ENCODE peak calls at places on chromosomes 2 and 18, in six cellular contexts. F, P, D, N, Y and A are unnamed samples.

GRCh38 chr2:138035597-138036217 is 71.4 kb downstream of the HNMT start:
- DNase-seq in F (no peak), P (peak), D (no peak), N (no peak), Y (no peak), A (no peak)

GRCh38 chr2:7845332-7845731 is 836.5 kb upstream of the ID2 start:
- DNase-seq in F (no peak), P (peak), D (no peak), N (no peak), Y (no peak), A (no peak)

GRCh38 chr18:32469190-32469611 is 1.5 kb downstream of the GAREM1 start:
- DNase-seq in F (no peak), P (peak), D (peak), N (peak), Y (peak), A (peak)

GRCh38 chr18:57833441-57834101 is 30.5 kb upstream of the ATP8B1 start:
- DNase-seq in F (no peak), P (peak), D (no peak), N (no peak), Y (no peak), A (peak)

GRCh38 chr18:53567935-53568574 is 656.4 kb downstream of the MBD2 start:
- DNase-seq in F (no peak), P (peak), D (no peak), N (no peak), Y (peak), A (peak)

GRCh38 chr2:233546774-233547173 is 19.8 kb downstream of the USP40 start:
- DNase-seq in F (no peak), P (no peak), D (no peak), N (no peak), Y (no peak), A (no peak)

GRCh38 chr2:120520929-120521912 is 175.3 kb downstream of the INHBB start:
- DNase-seq in F (no peak), P (peak), D (no peak), N (no peak), Y (peak), A (peak)

GRCh38 chr2:50444286-50444685 is 587.6 kb downstream of the NRXN1 start:
- DNase-seq in F (no peak), P (no peak), D (no peak), N (no peak), Y (no peak), A (no peak)

GRCh38 chr18:59646946-59647307 is 50.3 kb downstream of the CCBE1 start:
- DNase-seq in F (no peak), P (no peak), D (no peak), N (no peak), Y (no peak), A (no peak)

GRCh38 chr2:38153476-38153875 is 77.5 kb upstream of the CYP1B1 start:
- DNase-seq in F (no peak), P (no peak), D (no peak), N (no peak), Y (no peak), A (no peak)

GRCh38 chr18:10299686-10300085 is 154.7 kb upstream of the APCDD1 start:
- DNase-seq in F (no peak), P (no peak), D (peak), N (no peak), Y (no peak), A (no peak)

GRCh38 chr2:64586883-64587481 is 62.9 kb downstream of the AFTPH start:
- DNase-seq in F (no peak), P (peak), D (no peak), N (no peak), Y (no peak), A (no peak)

GRCh38 chr2:71743995-71744675 is 290.8 kb downstream of the DYSF start:
- DNase-seq in F (no peak), P (no peak), D (no peak), N (no peak), Y (no peak), A (no peak)

GRCh38 chr18:27956001-27956400 is 220.9 kb downstream of the CDH2 start:
- DNase-seq in F (no peak), P (no peak), D (no peak), N (no peak), Y (no peak), A (no peak)

GRCh38 chr18:24078391-24078790 is 60.5 kb upstream of the CABYR start:
- DNase-seq in F (no peak), P (no peak), D (no peak), N (no peak), Y (no peak), A (no peak)

GRCh38 chr2:135743860-135744259 is 2.2 kb downstream of the UBXN4 start:
- DNase-seq in F (no peak), P (no peak), D (no peak), N (no peak), Y (no peak), A (no peak)

GRCh38 chr2:232698552-232699091 is 1.5 kb downstream of the GIGYF2 start:
- DNase-seq in F (no peak), P (peak), D (no peak), N (no peak), Y (no peak), A (no peak)

GRCh38 chr2:156405586-156405985 is 30.6 kb upstream of the GPD2 start:
- DNase-seq in F (peak), P (peak), D (no peak), N (no peak), Y (no peak), A (no peak)

GRCh38 chr2:157746234-157746950 is 117.7 kb upstream of the ACVR1C start:
- DNase-seq in F (no peak), P (peak), D (no peak), N (no peak), Y (no peak), A (no peak)

DNA sequence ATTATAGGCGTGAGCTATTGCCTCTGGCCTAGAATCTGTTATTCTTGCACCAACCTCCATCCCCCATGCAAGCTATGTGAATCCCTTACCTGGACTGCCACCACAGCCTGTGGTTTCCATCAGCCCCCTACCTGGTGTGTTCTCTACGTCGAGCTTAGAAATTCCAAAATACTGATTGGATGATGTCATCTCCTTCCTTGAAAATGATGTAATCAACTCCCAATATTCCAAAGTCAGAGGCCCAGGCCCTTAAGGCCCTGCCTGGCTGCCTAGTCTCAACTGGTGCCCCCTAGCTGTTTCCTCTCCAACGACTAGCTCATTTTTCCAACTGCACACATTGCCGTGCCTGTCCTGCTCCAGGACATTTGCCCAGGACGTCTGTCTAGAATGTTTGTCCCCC is 41.3 kb upstream of the GBX2 start:
- DNase-seq in F (peak), P (peak), D (peak), N (no peak), Y (no peak), A (no peak)
- TF ChIP-seq CTCF in F (no peak), P (no peak), D (no peak), N (no peak), Y (no peak), A (no peak)

DNA sequence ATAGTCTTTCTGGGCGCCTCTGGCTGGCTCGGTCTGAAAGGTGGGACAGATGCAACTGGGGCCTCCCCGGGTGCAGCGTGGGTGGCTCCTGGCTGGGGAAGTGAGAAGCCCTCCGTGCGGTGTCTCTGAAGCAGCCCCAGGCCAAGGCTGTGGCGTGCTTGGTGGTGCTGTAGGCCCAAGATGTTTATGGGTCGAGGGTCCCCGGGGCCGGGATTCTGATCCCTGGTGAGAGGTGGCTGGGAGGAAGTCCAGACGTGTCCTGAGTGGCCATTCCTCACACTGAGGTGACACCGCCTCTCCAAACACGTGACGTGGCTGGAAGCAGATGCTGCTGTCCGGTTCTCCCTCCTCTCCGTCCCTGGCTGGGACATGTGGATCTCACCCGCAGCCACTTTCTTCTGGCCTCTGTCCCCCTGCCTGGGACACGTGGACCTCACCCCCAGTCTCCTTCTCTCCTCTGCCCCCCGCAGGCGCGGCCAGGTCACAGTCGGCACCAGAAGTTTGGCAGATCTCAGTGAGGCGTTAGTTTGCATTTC is 12.6 kb downstream of the RTP5 start:
- DNase-seq in F (peak), P (no peak), D (no peak), N (peak), Y (peak), A (peak)
- TF ChIP-seq CTCF in F (no peak), P (no peak), D (no peak), N (no peak), Y (no peak), A (peak)

GRCh38 chr2:24881158-24881557 is 38.9 kb downstream of the ADCY3 start:
- DNase-seq in F (no peak), P (no peak), D (no peak), N (no peak), Y (no peak), A (no peak)

GRCh38 chr2:24878341-24878740 is 41.7 kb downstream of the ADCY3 start:
- DNase-seq in F (no peak), P (no peak), D (no peak), N (no peak), Y (no peak), A (no peak)

GRCh38 chr2:24885221-24886113 is 34.6 kb downstream of the ADCY3 start:
- DNase-seq in F (no peak), P (peak), D (no peak), N (no peak), Y (no peak), A (no peak)

GRCh38 chr2:24883946-24884345 is 36.1 kb downstream of the ADCY3 start:
- DNase-seq in F (no peak), P (peak), D (no peak), N (no peak), Y (peak), A (no peak)

GRCh38 chr2:24881623-24882022 is 38.4 kb downstream of the ADCY3 start:
- DNase-seq in F (no peak), P (no peak), D (no peak), N (no peak), Y (no peak), A (no peak)
- TF ChIP-seq CTCF in F (no peak), P (no peak), D (no peak), N (no peak), Y (no peak), A (no peak)

DNA sequence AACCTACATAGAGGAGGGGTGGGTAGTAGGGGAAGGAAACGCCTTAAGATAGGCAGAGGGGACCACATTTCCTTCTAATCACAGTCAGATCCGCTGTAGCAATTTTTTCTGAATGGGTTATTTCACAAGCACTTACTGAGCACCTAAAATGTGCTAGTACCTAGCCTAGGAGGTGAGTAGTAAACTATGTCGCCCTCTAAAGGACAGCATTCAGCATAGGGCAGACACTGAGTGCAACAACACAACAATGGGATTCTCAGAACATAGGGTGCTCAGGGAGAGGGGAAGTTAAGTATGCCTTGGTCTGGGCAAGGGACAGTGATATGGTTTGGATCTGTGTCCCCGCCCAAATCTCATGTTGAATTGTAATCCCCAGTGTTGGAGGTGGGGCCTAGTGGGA is 166.1 kb upstream of the RAB6C start:
- DNase-seq in F (no peak), P (peak), D (no peak), N (no peak), Y (no peak), A (no peak)
- TF ChIP-seq CTCF in F (no peak), P (peak), D (no peak), N (no peak), Y (no peak), A (no peak)

GRCh38 chr18:55908790-55909408 is 320.9 kb upstream of the TCF4 start:
- DNase-seq in F (no peak), P (peak), D (no peak), N (no peak), Y (no peak), A (no peak)
- TF ChIP-seq CTCF in F (no peak), P (no peak), D (no peak), N (no peak), Y (no peak), A (no peak)

DNA sequence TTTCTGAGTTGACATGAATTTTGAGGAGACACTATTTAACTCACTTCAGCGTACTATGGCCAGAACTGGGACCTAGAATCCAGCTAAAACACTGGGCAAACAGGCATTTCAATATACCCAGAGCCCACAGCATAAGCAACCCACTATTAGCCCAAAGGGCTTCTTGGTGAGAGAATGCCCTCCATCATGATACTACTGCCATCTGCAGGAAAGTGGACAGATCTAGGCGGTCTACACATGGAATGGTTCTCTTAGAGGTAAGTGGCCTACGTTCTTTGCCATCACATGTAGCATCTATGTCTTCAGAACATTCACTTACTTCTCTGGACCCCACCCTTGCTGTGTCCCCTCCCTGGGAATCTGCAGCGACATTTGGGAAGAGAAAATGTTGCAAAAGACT is 181.3 kb upstream of the LINC00305 start:
- DNase-seq in F (no peak), P (peak), D (no peak), N (no peak), Y (peak), A (no peak)
- TF ChIP-seq CTCF in F (no peak), P (no peak), D (no peak), N (no peak), Y (no peak), A (no peak)

GRCh38 chr2:226794751-226795171 is 4.9 kb downstream of the IRS1 start:
- DNase-seq in F (no peak), P (peak), D (no peak), N (peak), Y (peak), A (no peak)

GRCh38 chr2:226796840-226797288 is 2.8 kb downstream of the IRS1 start:
- DNase-seq in F (no peak), P (no peak), D (no peak), N (peak), Y (no peak), A (peak)

GRCh38 chr2:226796012-226796839 is 3.4 kb downstream of the IRS1 start:
- DNase-seq in F (no peak), P (no peak), D (no peak), N (peak), Y (no peak), A (peak)

GRCh38 chr2:226794077-226794670 is 5.4 kb downstream of the IRS1 start:
- DNase-seq in F (no peak), P (no peak), D (no peak), N (no peak), Y (no peak), A (no peak)

DNA sequence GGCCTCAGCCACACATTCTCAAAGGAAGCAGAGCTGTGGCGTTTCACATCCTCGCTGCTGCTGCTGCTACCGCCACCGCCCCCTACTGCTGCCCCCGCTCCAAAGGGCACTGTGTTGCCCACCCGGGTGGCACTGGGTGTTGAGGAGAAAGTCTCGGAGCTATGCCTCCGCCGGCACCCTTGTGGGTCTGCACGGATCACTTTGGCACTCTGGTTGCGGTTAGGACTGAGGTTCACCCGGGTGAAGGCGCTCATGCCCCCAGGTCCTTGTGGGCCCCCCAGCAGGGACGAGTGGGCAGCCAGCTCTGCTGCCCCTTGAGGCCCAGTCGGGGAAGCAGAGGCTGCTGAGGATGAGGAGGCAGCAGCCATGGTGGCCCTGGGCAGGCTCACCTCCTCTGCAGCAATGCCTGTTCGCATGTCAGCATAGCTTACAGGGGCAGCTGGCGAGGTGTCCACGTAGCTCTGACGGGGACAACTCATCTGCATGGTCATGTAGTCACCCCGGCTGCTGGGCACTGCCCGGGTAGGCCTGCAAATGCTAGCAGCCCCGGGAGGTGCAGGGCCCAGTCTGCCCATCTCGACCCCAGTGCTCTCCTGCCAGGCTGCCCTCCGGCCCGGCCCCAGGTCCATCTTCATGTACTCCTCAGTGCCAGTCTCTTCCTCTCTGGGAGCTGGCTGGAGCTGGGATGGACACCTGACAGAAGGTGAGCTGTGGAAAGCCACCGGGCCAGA is 4.2 kb downstream of the IRS1 start:
- DNase-seq in F (no peak), P (no peak), D (no peak), N (peak), Y (no peak), A (peak)
- TF ChIP-seq CTCF in F (no peak), P (no peak), D (no peak), N (no peak), Y (no peak), A (no peak)

DNA sequence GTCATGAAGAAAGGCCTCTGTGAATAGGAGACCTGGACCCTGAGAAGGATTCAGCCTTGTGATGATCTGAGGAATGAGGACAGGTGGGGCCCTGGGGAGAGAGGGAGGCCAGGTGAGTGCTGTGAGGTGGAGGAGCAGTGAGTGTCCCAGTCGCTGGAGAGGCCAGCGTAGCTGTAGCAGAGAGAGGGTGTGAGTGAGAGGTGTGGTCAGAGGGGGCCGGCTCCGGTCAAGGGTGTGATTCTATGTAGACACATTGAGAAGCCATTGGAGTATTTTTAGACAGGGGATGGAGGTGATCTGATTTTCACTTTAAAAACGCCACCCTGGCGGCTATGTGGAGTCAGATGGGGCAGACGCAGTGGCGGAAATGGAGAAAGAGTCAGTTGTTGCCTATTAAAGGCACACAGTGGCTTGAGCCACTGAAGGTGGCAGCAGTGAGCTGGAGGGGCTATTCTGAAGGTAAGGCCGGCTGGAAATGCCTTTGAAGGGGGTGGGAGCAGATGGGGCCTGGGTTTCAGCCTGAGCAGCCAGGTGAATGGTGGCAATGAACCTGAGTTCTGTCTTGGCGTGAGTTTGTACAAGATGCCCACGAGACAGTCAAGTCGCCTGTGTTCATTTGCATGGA is 55.6 kb downstream of the GREB1 start:
- DNase-seq in F (no peak), P (no peak), D (no peak), N (no peak), Y (no peak), A (no peak)
- TF ChIP-seq CTCF in F (no peak), P (no peak), D (no peak), N (no peak), Y (no peak), A (no peak)

GRCh38 chr2:12953596-12953995 is 236.9 kb downstream of the TRIB2 start:
- DNase-seq in F (no peak), P (no peak), D (no peak), N (no peak), Y (no peak), A (no peak)

GRCh38 chr2:12959935-12960334 is 243.2 kb downstream of the TRIB2 start:
- DNase-seq in F (no peak), P (no peak), D (no peak), N (no peak), Y (no peak), A (no peak)

GRCh38 chr2:12960671-12961070 is 243.9 kb downstream of the TRIB2 start:
- DNase-seq in F (no peak), P (no peak), D (no peak), N (no peak), Y (no peak), A (no peak)

GRCh38 chr2:12955864-12956263 is 239.1 kb downstream of the TRIB2 start:
- DNase-seq in F (no peak), P (no peak), D (no peak), N (no peak), Y (no peak), A (no peak)

DNA sequence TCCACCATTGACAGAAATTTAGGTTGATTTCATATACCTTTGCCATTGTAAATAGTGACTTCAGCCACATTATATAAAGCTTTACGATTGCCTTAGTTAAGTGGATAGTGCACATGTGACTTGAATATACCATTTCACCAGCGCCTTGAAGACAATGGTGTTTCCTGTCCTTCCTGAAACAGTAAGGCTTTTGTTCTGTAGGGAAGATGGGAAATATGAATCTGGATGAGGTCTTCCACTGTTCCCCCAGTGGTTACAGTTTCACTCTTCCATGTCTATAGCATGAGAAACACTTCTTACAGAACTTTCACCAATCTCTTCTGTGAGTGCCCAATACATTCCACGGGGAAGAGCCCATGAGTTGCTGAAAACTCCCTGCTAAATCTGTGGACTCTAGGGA is 240.5 kb downstream of the TRIB2 start:
- DNase-seq in F (no peak), P (no peak), D (no peak), N (no peak), Y (no peak), A (no peak)
- TF ChIP-seq CTCF in F (no peak), P (no peak), D (no peak), N (no peak), Y (no peak), A (no peak)